ENCODE peak calls at places on chromosomes 2 and 18, in four cellular contexts. P is astrocyte, M is endodermal cell, Q is thyroid gland. G is an unnamed sample.

GRCh38 chr2:172182624-172183023 is 79.9 kb upstream of the DLX2 start:
- DNase-seq in P (no peak), M (no peak), Q (no peak), G (no peak)

GRCh38 chr2:106189764-106190468 is 4.2 kb downstream of the UXS1 start:
- DNase-seq in P (peak; percentile 21), M (no peak), Q (no peak), G (no peak)

GRCh38 chr2:128304715-128305554 is 13.7 kb downstream of the HS6ST1 start:
- DNase-seq in P (peak; percentile 94), M (peak; percentile 75), Q (peak; percentile 95), G (peak; percentile 48)

GRCh38 chr2:208254118-208254870 is 577 bp downstream of the IDH1 start:
- DNase-seq in P (peak; percentile 46), M (peak; percentile 96), Q (peak; percentile 81), G (peak; percentile 88)

GRCh38 chr2:181058378-181059269 is 78.2 kb downstream of the UBE2E3 start:
- DNase-seq in P (no peak), M (peak; percentile 65), Q (no peak), G (no peak)

GRCh38 chr2:159720676-159721075 is 8.4 kb downstream of the MARCHF7 start:
- DNase-seq in P (no peak), M (no peak), Q (no peak), G (no peak)

GRCh38 chr2:237207641-237208040 is 122.0 kb downstream of the COPS8 start:
- DNase-seq in P (peak; percentile 48), M (no peak), Q (peak; percentile 90), G (no peak)

GRCh38 chr2:182763311-182763912 is 47.4 kb downstream of the DNAJC10 start:
- DNase-seq in P (peak; percentile 51), M (peak; percentile 64), Q (peak; percentile 15), G (no peak)

GRCh38 chr18:6546229-6546628 is 131.5 kb upstream of the L3MBTL4 start:
- DNase-seq in P (no peak), M (no peak), Q (no peak), G (no peak)

GRCh38 chr18:13440277-13441248 is 222.0 kb downstream of the LDLRAD4 start:
- DNase-seq in P (no peak), M (no peak), Q (no peak), G (no peak)

GRCh38 chr2:235032466-235032865 is 80.6 kb downstream of the SH3BP4 start:
- DNase-seq in P (no peak), M (no peak), Q (no peak), G (no peak)

GRCh38 chr2:143974262-143974661 is 545.7 kb downstream of the ZEB2 start:
- DNase-seq in P (no peak), M (no peak), Q (no peak), G (no peak)

GRCh38 chr2:180195847-180196246 is 188.8 kb upstream of the CWC22 start:
- DNase-seq in P (no peak), M (no peak), Q (no peak), G (no peak)

GRCh38 chr2:165425556-165425955 is 43.9 kb upstream of the CSRNP3 start:
- DNase-seq in P (peak; percentile 10), M (no peak), Q (no peak), G (no peak)

GRCh38 chr2:57703407-57703806 is 343.2 kb upstream of the VRK2 start:
- DNase-seq in P (no peak), M (no peak), Q (no peak), G (no peak)

GRCh38 chr2:3886036-3886435 is 182.7 kb downstream of the DCDC2C start:
- DNase-seq in P (no peak), M (no peak), Q (no peak), G (no peak)

GRCh38 chr2:200414367-200414766 is 95.5 kb downstream of the KCTD18 start:
- DNase-seq in P (no peak), M (no peak), Q (no peak), G (no peak)

GRCh38 chr18:78561757-78562445 is 417.7 kb upstream of the SALL3 start:
- DNase-seq in P (peak; percentile 9), M (no peak), Q (no peak), G (no peak)

GRCh38 chr18:79400591-79401381 is 5.1 kb downstream of the NFATC1 start:
- DNase-seq in P (no peak), M (no peak), Q (no peak), G (no peak)

GRCh38 chr18:10020176-10020575 is 106.4 kb downstream of the VAPA start:
- DNase-seq in P (no peak), M (peak; percentile 14), Q (no peak), G (no peak)

GRCh38 chr2:158745067-158745865 is 49.9 kb upstream of the DAPL1 start:
- DNase-seq in P (peak; percentile 51), M (peak; percentile 87), Q (peak; percentile 77), G (no peak)

GRCh38 chr2:41853427-41854191 is 194.2 kb upstream of the PKDCC start:
- DNase-seq in P (peak; percentile 34), M (peak; percentile 87), Q (peak; percentile 42), G (no peak)

GRCh38 chr18:56748698-56749268 is 97.6 kb downstream of the WDR7 start:
- DNase-seq in P (peak; percentile 11), M (no peak), Q (no peak), G (no peak)

GRCh38 chr2:144382848-144383247 is 137.1 kb downstream of the ZEB2 start:
- DNase-seq in P (peak; percentile 21), M (no peak), Q (no peak), G (no peak)

GRCh38 chr2:5464657-5465056 is 227.5 kb upstream of the SOX11 start:
- DNase-seq in P (peak; percentile 6), M (no peak), Q (no peak), G (no peak)

GRCh38 chr2:158748925-158749590 is 46.1 kb upstream of the DAPL1 start:
- DNase-seq in P (no peak), M (no peak), Q (no peak), G (no peak)

GRCh38 chr18:70693196-70693595 is 404.4 kb downstream of the SOCS6 start:
- DNase-seq in P (no peak), M (peak; percentile 41), Q (no peak), G (no peak)

GRCh38 chr2:25618676-25619075 is 54.7 kb downstream of the DTNB start:
- DNase-seq in P (peak; percentile 87), M (no peak), Q (no peak), G (no peak)

GRCh38 chr2:132656213-132656612 is 13.8 kb downstream of the LYPD1 start:
- DNase-seq in P (peak; percentile 46), M (no peak), Q (no peak), G (no peak)

GRCh38 chr2:132654968-132655367 is 15.0 kb downstream of the LYPD1 start:
- DNase-seq in P (no peak), M (no peak), Q (no peak), G (no peak)

GRCh38 chr2:132664096-132664495 is 5.9 kb downstream of the LYPD1 start:
- DNase-seq in P (peak; percentile 71), M (no peak), Q (no peak), G (no peak)

GRCh38 chr2:132662742-132663141 is 7.3 kb downstream of the LYPD1 start:
- DNase-seq in P (peak; percentile 69), M (no peak), Q (no peak), G (no peak)

DNA sequence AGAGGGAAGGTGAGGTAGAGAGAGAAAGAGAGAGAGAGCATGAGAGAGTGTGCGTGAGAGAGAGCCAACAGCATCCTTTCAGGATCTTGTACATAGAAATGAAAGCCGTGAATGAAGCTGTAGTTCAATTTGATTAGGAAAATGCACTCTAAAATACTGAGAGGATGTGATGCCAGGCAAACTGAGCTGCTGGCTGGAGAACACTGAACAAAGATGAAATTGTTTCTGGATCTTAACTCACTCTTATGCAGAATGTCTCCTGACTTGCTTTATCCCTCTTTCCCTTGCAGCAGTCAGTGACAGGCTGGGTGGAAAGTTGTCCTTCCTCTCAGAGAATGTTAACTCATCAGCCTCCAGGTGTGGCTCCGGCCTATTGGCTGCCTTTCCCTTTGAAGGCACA is 10.7 kb downstream of the LYPD1 start:
- DNase-seq in P (no peak), M (no peak), Q (no peak), G (no peak)
- H3K4me3 ChIP-seq in P (no peak overlapping the region), M (no peak overlapping the region), Q (no peak overlapping the region), G (no peak overlapping the region)

DNA sequence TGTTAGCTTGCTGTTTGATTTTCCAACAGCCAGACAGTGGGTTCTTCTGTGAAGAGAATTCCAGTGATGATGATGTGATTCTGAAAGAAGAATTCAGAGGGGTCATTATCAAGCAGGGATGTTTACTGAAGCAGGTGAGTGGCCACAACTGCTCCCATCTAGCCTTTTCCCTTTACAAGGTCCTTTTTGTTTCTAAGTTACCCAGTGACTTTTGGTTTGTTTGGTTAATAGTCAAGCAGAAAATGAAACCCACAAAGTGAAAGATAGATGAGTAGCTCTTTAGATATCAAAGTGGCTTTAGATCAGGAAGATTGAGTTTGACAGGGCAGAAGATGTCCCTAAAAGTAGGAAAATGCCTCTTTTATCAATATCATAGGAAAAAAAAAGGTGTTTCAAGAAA is 23.3 kb downstream of the PLEK start:
- DNase-seq in P (no peak), M (no peak), Q (no peak), G (no peak)
- H3K4me1 ChIP-seq in P (no peaks in the 10 kb centered on the region), M (no peaks in the 10 kb centered on the region), Q (no peaks in the 10 kb centered on the region), G (no peaks in the 10 kb centered on the region)

GRCh38 chr18:57910134-57910533 is 107.0 kb upstream of the ATP8B1 start:
- DNase-seq in P (no peak), M (no peak), Q (no peak), G (no peak)

GRCh38 chr18:57910817-57911216 is 107.7 kb upstream of the ATP8B1 start:
- DNase-seq in P (no peak), M (peak; percentile 88), Q (no peak), G (peak; percentile 22)

GRCh38 chr18:57909620-57910019 is 106.5 kb upstream of the ATP8B1 start:
- DNase-seq in P (peak; percentile 57), M (no peak), Q (no peak), G (no peak)

GRCh38 chr18:57908092-57908491 is 105.0 kb upstream of the ATP8B1 start:
- DNase-seq in P (no peak), M (no peak), Q (no peak), G (no peak)

DNA sequence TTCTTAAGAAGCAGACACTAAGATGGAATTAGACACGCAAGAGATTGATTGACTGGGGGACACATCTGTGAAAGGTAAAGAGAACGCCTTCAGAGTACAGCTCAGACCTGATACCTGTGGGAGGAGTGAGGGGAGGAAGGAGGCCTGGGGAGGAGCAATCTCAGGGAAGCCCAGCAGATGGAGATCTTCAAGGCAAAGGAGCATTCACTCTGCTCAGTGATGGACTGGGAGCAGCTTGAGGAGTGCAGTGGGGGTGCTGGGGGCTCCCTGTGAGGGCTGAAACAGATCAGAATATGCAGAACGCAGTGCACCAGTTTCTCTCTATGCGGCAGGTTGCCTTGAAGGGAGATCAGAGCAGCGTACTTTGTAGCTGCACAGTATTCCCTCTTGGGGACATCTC is 103.7 kb upstream of the ATP8B1 start:
- DNase-seq in P (no peak), M (peak; percentile 61), Q (no peak), G (no peak)
- TF ChIP-seq CTCF in P (peak; percentile 21), M (peak; percentile 66), Q (no peak), G (no peak)

GRCh38 chr18:76460482-76460881 is 34.6 kb downstream of the ZNF516 start:
- DNase-seq in P (no peak), M (no peak), Q (no peak), G (no peak)
- H3K4me3 ChIP-seq in P (no peak overlapping the region), M (no peak overlapping the region), Q (no peak overlapping the region), G (no peak overlapping the region)

GRCh38 chr2:26720322-26721166 is 28.0 kb downstream of the KCNK3 start:
- DNase-seq in P (peak; percentile 74), M (no peak), Q (peak; percentile 95), G (peak; percentile 75)
- H3K4me1 ChIP-seq in P (peaks cover 39% of the 10 kb centered on the region), M (no peaks in the 10 kb centered on the region), Q (peaks cover 47% of the 10 kb centered on the region), G (peaks cover 19% of the 10 kb centered on the region)

G was measured in mucosa of descending colon.